ENCODE peak calls at places on chromosomes 12 and 14, in nine cellular contexts. E, V, D, T, S, Y, O, R and B are unnamed samples.

GRCh38 chr14:61603736-61604135 is 91.6 kb upstream of the HIF1A start:
- DNase-seq in Y (no peak), E (no peak), O (no peak), R (no peak), S (no peak), T (no peak), V (no peak), D (no peak), B (no peak)

GRCh38 chr12:49108958-49109404 is 1.7 kb downstream of the LMBR1L start:
- DNase-seq in E (no peak), S (peak; percentile 40), V (no peak), T (no peak), D (no peak), R (peak; percentile 72), Y (peak; percentile 49), O (no peak), B (no peak)

GRCh38 chr12:101436146-101436545 is 28.6 kb upstream of the ARL1 start:
- DNase-seq in E (no peak), V (no peak), O (no peak), R (no peak), S (no peak), D (no peak), Y (no peak), T (no peak), B (no peak)

GRCh38 chr12:101582937-101583336 is 11.8 kb upstream of the MYBPC1 start:
- DNase-seq in R (no peak), V (no peak), S (no peak), O (no peak), D (no peak), Y (no peak), T (no peak), E (no peak), B (no peak)

GRCh38 chr14:35402323-35403084 is 2.0 kb downstream of the NFKBIA start:
- DNase-seq in T (no peak), Y (peak; percentile 36), O (no peak), E (no peak), D (no peak), R (peak; percentile 43), S (peak; percentile 29), V (no peak), B (no peak)

GRCh38 chr12:56601503-56601902 is 28.6 kb downstream of the BAZ2A start:
- DNase-seq in T (no peak), Y (no peak), R (no peak), S (no peak), E (peak; percentile 21), O (no peak), D (no peak), V (peak; percentile 15), B (no peak)

GRCh38 chr12:77007476-77007875 is 57.9 kb downstream of the E2F7 start:
- DNase-seq in D (no peak), Y (peak; percentile 32), T (no peak), V (no peak), S (no peak), O (no peak), E (no peak), R (no peak), B (no peak)

GRCh38 chr14:77613207-77613606 is 3.2 kb downstream of the SPTLC2 start:
- DNase-seq in R (no peak), Y (peak; percentile 10), E (no peak), T (no peak), S (no peak), V (peak; percentile 50), O (no peak), D (no peak), B (no peak)

GRCh38 chr12:113700943-113701342 is 229.3 kb upstream of the LHX5 start:
- DNase-seq in O (peak; percentile 23), Y (no peak), E (no peak), R (no peak), T (peak; percentile 28), V (peak; percentile 66), D (no peak), S (no peak), B (no peak)

GRCh38 chr14:59123975-59124374 is 64.5 kb upstream of the DAAM1 start:
- DNase-seq in O (no peak), E (no peak), Y (no peak), D (no peak), S (no peak), V (peak; percentile 76), T (peak; percentile 35), R (no peak), B (no peak)
- TF ChIP-seq CTCF in O (peak; percentile 22), E (peak; percentile 26), Y (no peak), D (no peak), S (no peak), V (peak; percentile 97), T (peak; percentile 29), R (no peak), B (no peak)

DNA sequence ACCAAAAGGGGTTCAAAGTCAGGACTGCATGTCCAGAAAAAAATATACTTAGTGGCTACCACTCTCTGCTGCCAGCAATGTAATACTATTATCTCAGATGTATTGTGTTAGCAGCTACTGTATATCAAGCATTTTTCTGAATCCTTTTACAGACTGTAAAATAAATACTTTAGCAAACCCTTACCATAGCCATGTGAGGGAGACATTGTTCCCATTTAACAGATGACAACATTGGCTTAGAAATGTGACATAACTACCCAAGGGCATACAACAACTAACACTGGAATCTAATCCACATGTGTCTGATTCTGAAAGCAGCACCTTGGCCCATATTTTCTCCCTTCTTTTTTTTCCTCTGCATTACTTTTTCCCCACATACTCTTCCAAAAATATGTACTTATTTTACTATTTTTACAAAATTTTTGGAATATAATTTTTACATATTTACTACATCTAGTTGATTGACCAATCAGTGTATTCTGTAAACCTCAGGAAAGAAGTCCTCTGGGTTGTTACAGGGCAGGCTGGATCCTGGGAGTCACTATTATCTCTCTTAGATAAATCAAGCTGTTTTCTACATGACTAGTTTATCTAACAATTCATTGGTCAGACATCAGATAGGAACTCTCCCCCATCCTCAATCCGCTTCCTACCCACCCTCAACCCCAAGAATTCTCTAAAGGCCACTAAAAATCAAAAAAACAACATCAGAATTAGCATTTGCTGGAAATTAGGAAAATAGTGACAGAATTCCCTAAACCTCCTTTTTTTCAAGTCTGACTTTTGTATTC is 154.1 kb downstream of the BTG1 start:
- DNase-seq in D (no peak), S (no peak), O (no peak), E (no peak), V (peak; percentile 16), T (peak; percentile 22), Y (no peak), R (no peak), B (no peak)
- TF ChIP-seq CTCF in D (no peak), S (no peak), O (no peak), E (no peak), V (peak; percentile 29), T (no peak), Y (no peak), R (no peak), B (no peak)

GRCh38 chr14:59565112-59565511 is 11.5 kb downstream of the CCDC175 start:
- DNase-seq in T (no peak), O (no peak), Y (no peak), S (no peak), V (peak; percentile 91), R (no peak), E (no peak), D (no peak), B (no peak)

GRCh38 chr14:59564356-59564755 is 12.3 kb downstream of the CCDC175 start:
- DNase-seq in D (no peak), Y (no peak), R (no peak), V (no peak), O (no peak), T (no peak), S (no peak), E (no peak), B (no peak)

GRCh38 chr14:59566281-59566680 is 10.3 kb downstream of the CCDC175 start:
- DNase-seq in V (no peak), Y (no peak), O (no peak), S (no peak), T (no peak), D (no peak), R (no peak), E (no peak), B (no peak)

GRCh38 chr14:59566725-59567124 is 9.9 kb downstream of the CCDC175 start:
- DNase-seq in S (no peak), V (peak; percentile 90), T (no peak), Y (no peak), D (no peak), E (no peak), O (no peak), R (no peak), B (no peak)

DNA sequence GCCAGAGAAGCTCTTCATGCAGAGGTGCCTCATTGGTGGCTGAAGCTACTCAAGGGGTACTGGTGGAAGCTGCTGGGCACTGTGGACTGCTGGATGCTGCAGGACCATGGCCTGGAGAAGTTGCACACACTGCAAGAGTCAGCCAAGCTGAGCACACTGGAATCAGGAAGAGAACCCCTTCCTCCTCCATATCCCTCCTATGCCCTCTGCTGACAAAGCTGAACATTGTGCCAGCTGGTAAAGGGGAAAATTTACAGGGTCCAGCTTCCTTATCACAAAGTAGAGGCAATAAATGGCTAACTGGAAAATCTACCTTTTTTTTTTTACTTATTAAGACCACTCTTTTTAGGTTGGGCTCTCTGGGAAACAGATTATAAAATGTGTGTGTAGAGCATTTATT is 6.5 kb downstream of the CCDC175 start:
- DNase-seq in D (no peak), R (no peak), E (no peak), Y (no peak), O (no peak), V (peak; percentile 65), S (no peak), T (no peak), B (no peak)
- TF ChIP-seq CTCF in D (no peak), R (no peak), E (no peak), Y (no peak), O (peak; percentile 11), V (peak; percentile 72), S (no peak), T (peak; percentile 23), B (no peak)

GRCh38 chr14:92247347-92247746 is 75.6 kb upstream of the SLC24A4 start:
- DNase-seq in S (no peak), D (no peak), R (no peak), Y (no peak), E (no peak), T (no peak), V (no peak), O (no peak), B (no peak)

GRCh38 chr14:92252291-92252690 is 70.7 kb upstream of the SLC24A4 start:
- DNase-seq in S (no peak), V (no peak), Y (no peak), T (no peak), D (no peak), E (no peak), O (no peak), R (no peak), B (no peak)

GRCh38 chr14:92247937-92248336 is 75.0 kb upstream of the SLC24A4 start:
- DNase-seq in D (no peak), V (no peak), T (no peak), S (no peak), Y (no peak), E (no peak), O (no peak), R (no peak), B (no peak)

GRCh38 chr14:92244805-92245204 is 78.2 kb upstream of the SLC24A4 start:
- DNase-seq in V (no peak), E (no peak), Y (no peak), T (no peak), R (no peak), O (no peak), D (no peak), S (no peak), B (no peak)

DNA sequence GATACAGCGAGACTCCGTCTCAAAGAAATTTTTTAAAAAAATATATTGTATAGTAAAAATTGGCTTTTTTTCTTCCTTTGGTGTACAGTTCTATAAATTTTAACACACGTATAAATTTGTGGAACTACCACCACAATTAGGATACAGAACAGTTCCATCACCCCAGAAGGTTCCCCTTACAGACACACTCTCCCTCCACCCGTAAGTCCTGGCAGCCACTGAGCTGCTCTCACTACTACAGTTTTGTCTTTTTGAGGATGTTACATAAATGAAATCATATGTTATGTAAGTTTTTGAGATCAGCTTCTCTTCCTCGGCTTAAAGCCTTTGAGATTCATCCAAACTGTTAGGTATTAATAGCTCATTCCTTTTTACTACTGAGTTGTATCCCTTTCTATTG is 74.3 kb upstream of the SLC24A4 start:
- DNase-seq in Y (no peak), S (no peak), D (no peak), V (no peak), R (no peak), T (no peak), O (no peak), E (no peak), B (no peak)
- TF ChIP-seq CTCF in Y (no peak), S (no peak), D (no peak), V (no peak), R (no peak), T (no peak), O (no peak), E (no peak), B (no peak)